ENCODE peak calls at places on chromosome 3, in four cellular contexts. S is HL-60, A is K562, B is GM12878. D is an unnamed sample.
A peak's percentile ranks its signal among the peaks of the same experiment; 100 is the strongest.

GRCh38 chr3:45145223-45145622 is 955 bp downstream of the CDCP1 start:
- DNase-seq in S (no peak), A (no peak), B (no peak), D (no peak)

GRCh38 chr3:124217542-124217941 is 225.6 kb upstream of the ROPN1 start:
- DNase-seq in S (peak; percentile 6), A (peak; percentile 20), B (no peak), D (no peak)

GRCh38 chr3:14822875-14823807 is 4.4 kb downstream of the FGD5 start:
- DNase-seq in S (peak; percentile 26), A (no peak), B (no peak), D (no peak)

GRCh38 chr3:140586311-140586710 is 91.6 kb upstream of the TRIM42 start:
- DNase-seq in S (no peak), A (no peak), B (no peak), D (no peak)

GRCh38 chr3:38257583-38257982 is 8.0 kb upstream of the SLC22A13 start:
- DNase-seq in S (no peak), A (no peak), B (no peak), D (no peak)

GRCh38 chr3:133777807-133778568 is 27.6 kb upstream of the SRPRB start:
- DNase-seq in S (no peak), A (no peak), B (no peak), D (no peak)

GRCh38 chr3:119990888-119991287 is 103.4 kb downstream of the GSK3B start:
- DNase-seq in S (no peak), A (no peak), B (no peak), D (no peak)

GRCh38 chr3:141360888-141361598 is 7.3 kb upstream of the ZBTB38 start:
- DNase-seq in S (no peak), A (peak; percentile 71), B (no peak), D (peak; percentile 39)

GRCh38 chr3:180802837-180803236 is 109.6 kb upstream of the FXR1 start:
- DNase-seq in S (no peak), A (peak; percentile 15), B (no peak), D (no peak)

GRCh38 chr3:162544246-162544645 is 1047.6 kb downstream of the OTOL1 start:
- DNase-seq in S (no peak), A (no peak), B (no peak), D (no peak)

GRCh38 chr3:136621628-136622027 is 130.6 kb downstream of the STAG1 start:
- DNase-seq in S (no peak), A (no peak), B (no peak), D (no peak)

GRCh38 chr3:123870033-123870432 is 14.1 kb downstream of the MYLK start:
- DNase-seq in S (no peak), A (no peak), B (no peak), D (no peak)

GRCh38 chr3:151003024-151003771 is 30.7 kb upstream of the CLRN1 start:
- DNase-seq in S (no peak), A (no peak), B (no peak), D (no peak)

GRCh38 chr3:113300596-113300995 is 89.2 kb downstream of the BOC start:
- DNase-seq in S (no peak), A (no peak), B (no peak), D (no peak)

GRCh38 chr3:143016321-143016972 is 15.1 kb downstream of the U2SURP start:
- DNase-seq in S (no peak), A (no peak), B (no peak), D (no peak)

GRCh38 chr3:177278016-177278415 is 80.7 kb upstream of the TBL1XR1 start:
- DNase-seq in S (no peak), A (peak; percentile 30), B (no peak), D (no peak)

GRCh38 chr3:40718681-40719080 is 193.9 kb downstream of the ZNF621 start:
- DNase-seq in S (peak; percentile 34), A (no peak), B (peak; percentile 39), D (peak; percentile 28)
- TF ChIP-seq SPI1 in S (peak; percentile 78), A (peak; percentile 57), B (peak; percentile 87), D (peak; percentile 91)

GRCh38 chr3:181844227-181844626 is 132.5 kb downstream of the SOX2 start:
- DNase-seq in S (no peak), A (no peak), B (no peak), D (no peak)
- TF ChIP-seq SPI1 in S (no peak), A (no peak), B (no peak), D (no peak)

GRCh38 chr3:9146367-9147071 is 102.9 kb downstream of the SRGAP3 start:
- DNase-seq in S (no peak), A (no peak), B (no peak), D (no peak)

GRCh38 chr3:9151240-9151639 is 98.2 kb downstream of the SRGAP3 start:
- DNase-seq in S (no peak), A (no peak), B (no peak), D (no peak)

GRCh38 chr3:9149566-9149965 is 99.9 kb downstream of the SRGAP3 start:
- DNase-seq in S (no peak), A (no peak), B (no peak), D (no peak)

GRCh38 chr3:9147215-9147895 is 102.1 kb downstream of the SRGAP3 start:
- DNase-seq in S (no peak), A (no peak), B (no peak), D (peak; percentile 46)

DNA sequence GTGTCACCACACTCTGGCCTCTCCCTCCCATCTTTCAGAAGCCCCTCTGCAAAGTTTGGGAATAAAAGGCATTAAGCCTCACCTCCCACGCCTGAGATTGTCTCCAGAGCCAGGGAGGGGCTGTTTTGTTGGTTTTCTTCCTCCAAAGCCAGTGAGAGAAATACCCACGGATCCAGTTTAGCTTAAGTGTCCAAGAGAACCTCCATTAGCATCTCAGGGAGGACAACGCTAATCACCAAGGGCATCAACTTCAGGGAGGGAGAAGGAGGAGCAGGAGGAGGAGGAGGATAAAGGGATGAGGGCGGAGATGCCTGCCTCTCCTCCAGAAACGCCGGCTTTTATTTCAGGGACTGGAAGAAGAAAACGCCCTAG is 101.6 kb downstream of the SRGAP3 start:
- DNase-seq in S (no peak), A (no peak), B (no peak), D (no peak)
- TF ChIP-seq SPI1 in S (no peak), A (no peak), B (no peak), D (no peak)

GRCh38 chr3:8767181-8767666 is 2.2 kb downstream of the OXTR start:
- DNase-seq in S (no peak), A (no peak), B (no peak), D (no peak)

GRCh38 chr3:8766148-8766547 is 3.3 kb downstream of the OXTR start:
- DNase-seq in S (no peak), A (no peak), B (no peak), D (no peak)

GRCh38 chr3:8768364-8769087 is 887 bp downstream of the OXTR start:
- DNase-seq in S (no peak), A (no peak), B (no peak), D (peak; percentile 41)

GRCh38 chr3:8769088-8769822 is at the start of gene OXTR:
- DNase-seq in S (peak; percentile 35), A (peak; percentile 89), B (no peak), D (peak; percentile 81)

DNA sequence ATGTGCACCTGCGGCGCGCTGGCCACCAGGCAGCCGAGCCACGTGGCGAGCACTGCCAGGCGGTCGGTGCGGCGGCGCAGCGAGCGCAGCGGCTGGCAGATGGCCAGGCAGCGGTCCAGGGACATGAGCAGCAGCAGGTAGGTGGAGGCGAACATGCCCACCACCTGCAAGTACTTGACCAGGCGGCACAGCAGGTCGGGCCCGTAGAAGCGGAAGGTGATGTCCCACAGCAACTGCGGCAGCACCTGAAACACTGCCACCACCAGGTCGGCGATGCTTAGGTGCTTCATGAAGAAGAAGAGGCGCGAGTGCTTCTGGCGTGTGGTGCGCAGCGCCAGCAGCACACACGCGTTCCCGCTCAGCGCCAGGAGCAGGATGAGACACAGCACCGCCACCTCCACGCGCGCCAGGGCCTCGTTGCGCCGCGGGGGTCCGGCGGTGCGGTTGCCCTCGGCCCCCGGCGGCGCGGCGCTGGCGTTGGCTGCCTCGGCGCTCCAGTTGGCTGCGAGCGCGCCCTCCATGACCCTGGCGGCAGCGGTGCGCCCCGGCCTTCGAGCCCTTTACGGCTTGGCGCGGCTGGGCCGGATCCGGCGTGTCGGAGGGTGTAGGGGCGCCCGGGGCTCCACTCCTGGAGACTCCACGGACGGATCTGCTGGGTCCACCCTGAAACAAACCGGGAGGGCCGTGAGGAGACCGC is 1.6 kb downstream of the OXTR start:
- DNase-seq in S (peak; percentile 25), A (no peak), B (no peak), D (peak; percentile 62)
- TF ChIP-seq SPI1 in S (no peak), A (no peak), B (no peak), D (no peak)

DNA sequence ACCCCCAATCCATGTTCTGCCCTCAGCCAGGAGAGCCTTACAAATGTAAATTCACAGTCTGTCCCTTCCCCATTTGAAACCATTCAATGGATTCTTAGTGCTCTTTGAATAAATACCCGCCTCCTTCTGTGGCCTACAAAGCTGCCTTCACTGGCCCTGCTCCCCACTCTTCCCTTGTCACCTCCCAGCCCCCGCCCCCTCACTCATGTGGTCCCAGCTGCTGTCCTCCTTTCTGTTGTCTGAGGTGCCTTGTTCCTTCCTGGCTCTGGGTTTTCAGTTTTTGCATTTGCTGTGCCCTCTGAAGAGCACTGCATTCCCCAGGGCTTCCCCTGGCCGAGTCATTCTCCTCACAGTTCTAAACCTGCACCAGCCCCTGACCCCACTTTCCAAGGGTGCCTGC is 3.2 kb downstream of the EFCAB12 start:
- DNase-seq in S (no peak), A (no peak), B (no peak), D (no peak)
- TF ChIP-seq SPI1 in S (no peak), A (no peak), B (no peak), D (no peak)

GRCh38 chr3:184250167-184250828 is 826 bp downstream of the EEF1AKMT4 start:
- DNase-seq in S (peak; percentile 95), A (peak; percentile 89), B (peak; percentile 85), D (peak; percentile 84)

GRCh38 chr3:184249412-184250166 is at the start of gene EEF1AKMT4:
- DNase-seq in S (peak; percentile 99), A (peak; percentile 96), B (peak; percentile 87), D (peak; percentile 93)

GRCh38 chr3:184248454-184249411 is at the start of gene ALG3:
- DNase-seq in S (peak; percentile 86), A (peak; percentile 85), B (peak; percentile 41), D (peak; percentile 85)
- TF ChIP-seq SPI1 in S (no peak), A (no peak), B (no peak), D (no peak)

GRCh38 chr3:88321696-88322095 is 171.9 kb downstream of the C3orf38 start:
- DNase-seq in S (no peak), A (no peak), B (no peak), D (no peak)
- TF ChIP-seq SPI1 in S (no peak), A (no peak), B (no peak), D (no peak)

GRCh38 chr3:5004319-5005152 is 25.3 kb downstream of the BHLHE40 start:
- DNase-seq in S (no peak), A (no peak), B (no peak), D (no peak)
- TF ChIP-seq SPI1 in S (no peak), A (no peak), B (no peak), D (no peak)